ENCODE peak calls at places on chromosome 14, in seven cellular contexts. One of them, this sample, is unnamed.

GRCh38 chr14:96905825-96906224 is 108.6 kb downstream of the VRK1 start:
- DNase-seq in mammary epithelial cell: no peak
- DNase-seq in mucosa of descending colon: no peak
- DNase-seq in stomach: no peak
- DNase-seq in left lung: no peak
- DNase-seq in fibroblast of lung: no peak
- DNase-seq in neural crest cell: no peak
- DNase-seq in this sample: no peak

GRCh38 chr14:68762944-68763831 is 29.7 kb downstream of the ZFP36L1 start:
- DNase-seq in mucosa of descending colon: no peak
- DNase-seq in neural crest cell: no peak
- DNase-seq in left lung: no peak
- DNase-seq in mammary epithelial cell: peak
- DNase-seq in fibroblast of lung: peak
- DNase-seq in stomach: peak
- DNase-seq in this sample: peak

GRCh38 chr14:35385042-35385839 is 19.3 kb downstream of the NFKBIA start:
- DNase-seq in mucosa of descending colon: peak
- DNase-seq in mammary epithelial cell: peak
- DNase-seq in neural crest cell: no peak
- DNase-seq in stomach: peak
- DNase-seq in left lung: no peak
- DNase-seq in fibroblast of lung: peak
- DNase-seq in this sample: no peak

GRCh38 chr14:100275214-100275613 is 31.0 kb downstream of the SLC25A29 start:
- DNase-seq in left lung: no peak
- DNase-seq in neural crest cell: no peak
- DNase-seq in mucosa of descending colon: no peak
- DNase-seq in mammary epithelial cell: no peak
- DNase-seq in fibroblast of lung: no peak
- DNase-seq in stomach: no peak
- DNase-seq in this sample: no peak

GRCh38 chr14:28515571-28515970 is 251.0 kb upstream of the FOXG1 start:
- DNase-seq in stomach: no peak
- DNase-seq in neural crest cell: no peak
- DNase-seq in mucosa of descending colon: no peak
- DNase-seq in mammary epithelial cell: peak
- DNase-seq in fibroblast of lung: peak
- DNase-seq in left lung: no peak
- DNase-seq in this sample: no peak

GRCh38 chr14:95863295-95863694 is 13.3 kb upstream of the TUNAR start:
- DNase-seq in neural crest cell: no peak
- DNase-seq in fibroblast of lung: no peak
- DNase-seq in left lung: no peak
- DNase-seq in stomach: no peak
- DNase-seq in mucosa of descending colon: no peak
- DNase-seq in mammary epithelial cell: no peak
- DNase-seq in this sample: no peak

GRCh38 chr14:89013098-89013504 is 188.7 kb downstream of the TTC8 start:
- DNase-seq in stomach: peak
- DNase-seq in mucosa of descending colon: peak
- DNase-seq in fibroblast of lung: no peak
- DNase-seq in left lung: no peak
- DNase-seq in neural crest cell: no peak
- DNase-seq in mammary epithelial cell: no peak
- DNase-seq in this sample: no peak

GRCh38 chr14:52351561-52352491 is 37.7 kb downstream of the PTGER2 start:
- DNase-seq in left lung: no peak
- DNase-seq in fibroblast of lung: peak
- DNase-seq in stomach: no peak
- DNase-seq in mammary epithelial cell: peak
- DNase-seq in mucosa of descending colon: peak
- DNase-seq in neural crest cell: no peak
- DNase-seq in this sample: no peak

GRCh38 chr14:36748814-36749213 is 87.2 kb downstream of the PAX9 start:
- DNase-seq in mammary epithelial cell: no peak
- DNase-seq in mucosa of descending colon: no peak
- DNase-seq in stomach: no peak
- DNase-seq in left lung: no peak
- DNase-seq in fibroblast of lung: no peak
- DNase-seq in neural crest cell: no peak
- DNase-seq in this sample: no peak

GRCh38 chr14:20412876-20413784 is at the start of gene TEP1:
- DNase-seq in fibroblast of lung: peak
- DNase-seq in mammary epithelial cell: peak
- DNase-seq in left lung: peak
- DNase-seq in mucosa of descending colon: peak
- DNase-seq in neural crest cell: peak
- DNase-seq in stomach: peak
- DNase-seq in this sample: peak

GRCh38 chr14:83291716-83292115 is 1758.1 kb upstream of the SEL1L start:
- DNase-seq in stomach: no peak
- DNase-seq in neural crest cell: no peak
- DNase-seq in left lung: no peak
- DNase-seq in mucosa of descending colon: no peak
- DNase-seq in mammary epithelial cell: no peak
- DNase-seq in fibroblast of lung: no peak
- DNase-seq in this sample: no peak

GRCh38 chr14:44657688-44658388 is 150.8 kb upstream of the FSCB start:
- DNase-seq in left lung: no peak
- DNase-seq in mammary epithelial cell: peak
- DNase-seq in mucosa of descending colon: no peak
- DNase-seq in neural crest cell: no peak
- DNase-seq in stomach: no peak
- DNase-seq in fibroblast of lung: peak
- DNase-seq in this sample: no peak

GRCh38 chr14:52241102-52241793 is 26.2 kb upstream of the PTGDR start:
- DNase-seq in fibroblast of lung: peak
- DNase-seq in mammary epithelial cell: peak
- DNase-seq in neural crest cell: no peak
- DNase-seq in left lung: no peak
- DNase-seq in stomach: no peak
- DNase-seq in mucosa of descending colon: no peak
- DNase-seq in this sample: no peak

GRCh38 chr14:56294125-56294524 is 175.9 kb downstream of the PELI2 start:
- DNase-seq in left lung: no peak
- DNase-seq in stomach: no peak
- DNase-seq in mammary epithelial cell: no peak
- DNase-seq in neural crest cell: no peak
- DNase-seq in mucosa of descending colon: no peak
- DNase-seq in fibroblast of lung: no peak
- DNase-seq in this sample: no peak

GRCh38 chr14:49461529-49462401 is 124.4 kb downstream of the RPS29 start:
- DNase-seq in left lung: no peak
- DNase-seq in neural crest cell: peak
- DNase-seq in fibroblast of lung: peak
- DNase-seq in stomach: peak
- DNase-seq in mucosa of descending colon: no peak
- DNase-seq in mammary epithelial cell: peak
- DNase-seq in this sample: peak

GRCh38 chr14:37889087-37889486 is 293.7 kb downstream of the TTC6 start:
- DNase-seq in fibroblast of lung: no peak
- DNase-seq in mammary epithelial cell: no peak
- DNase-seq in left lung: no peak
- DNase-seq in neural crest cell: no peak
- DNase-seq in stomach: no peak
- DNase-seq in mucosa of descending colon: no peak
- DNase-seq in this sample: no peak

GRCh38 chr14:36271222-36271621 is 49.2 kb downstream of the MBIP start:
- DNase-seq in stomach: no peak
- DNase-seq in neural crest cell: no peak
- DNase-seq in fibroblast of lung: no peak
- DNase-seq in left lung: no peak
- DNase-seq in mucosa of descending colon: no peak
- DNase-seq in mammary epithelial cell: no peak
- DNase-seq in this sample: no peak

GRCh38 chr14:69156224-69156623 is 3.3 kb upstream of the DCAF5 start:
- DNase-seq in neural crest cell: no peak
- DNase-seq in mammary epithelial cell: no peak
- DNase-seq in fibroblast of lung: no peak
- DNase-seq in mucosa of descending colon: no peak
- DNase-seq in left lung: no peak
- DNase-seq in stomach: no peak
- DNase-seq in this sample: no peak

GRCh38 chr14:69592923-69593677 is 18.3 kb upstream of the SUSD6 start:
- DNase-seq in mammary epithelial cell: no peak
- DNase-seq in neural crest cell: no peak
- DNase-seq in fibroblast of lung: peak
- DNase-seq in left lung: no peak
- DNase-seq in stomach: no peak
- DNase-seq in mucosa of descending colon: no peak
- DNase-seq in this sample: no peak

GRCh38 chr14:93103392-93104080 is 12.2 kb downstream of the ITPK1 start:
- DNase-seq in fibroblast of lung: no peak
- DNase-seq in neural crest cell: no peak
- DNase-seq in mammary epithelial cell: peak
- DNase-seq in mucosa of descending colon: peak
- DNase-seq in left lung: peak
- DNase-seq in stomach: peak
- DNase-seq in this sample: no peak

GRCh38 chr14:20698018-20698329 is 9.4 kb downstream of the ANG start:
- DNase-seq in left lung: no peak
- DNase-seq in stomach: no peak
- DNase-seq in neural crest cell: no peak
- DNase-seq in mammary epithelial cell: no peak
- DNase-seq in fibroblast of lung: no peak
- DNase-seq in mucosa of descending colon: no peak
- DNase-seq in this sample: no peak

GRCh38 chr14:91281346-91281745 is 36.8 kb upstream of the GPR68 start:
- DNase-seq in fibroblast of lung: peak
- DNase-seq in mucosa of descending colon: no peak
- DNase-seq in neural crest cell: no peak
- DNase-seq in stomach: no peak
- DNase-seq in left lung: no peak
- DNase-seq in mammary epithelial cell: peak
- DNase-seq in this sample: no peak

GRCh38 chr14:32417956-32418552 is 89.0 kb downstream of the AKAP6 start:
- DNase-seq in fibroblast of lung: peak
- DNase-seq in neural crest cell: no peak
- DNase-seq in stomach: peak
- DNase-seq in mucosa of descending colon: no peak
- DNase-seq in left lung: no peak
- DNase-seq in mammary epithelial cell: peak
- DNase-seq in this sample: no peak

GRCh38 chr14:57066887-57067513 is 201.7 kb downstream of the EXOC5 start:
- DNase-seq in fibroblast of lung: peak
- DNase-seq in neural crest cell: peak
- DNase-seq in mammary epithelial cell: peak
- DNase-seq in left lung: peak
- DNase-seq in stomach: peak
- DNase-seq in mucosa of descending colon: no peak
- DNase-seq in this sample: peak

GRCh38 chr14:90495357-90496276 is 98.8 kb downstream of the CALM1 start:
- DNase-seq in fibroblast of lung: peak
- DNase-seq in mucosa of descending colon: no peak
- DNase-seq in stomach: peak
- DNase-seq in neural crest cell: peak
- DNase-seq in mammary epithelial cell: peak
- DNase-seq in left lung: no peak
- DNase-seq in this sample: peak

GRCh38 chr14:91866061-91866460 is 1.3 kb downstream of the TC2N start:
- DNase-seq in fibroblast of lung: peak
- DNase-seq in stomach: no peak
- DNase-seq in mucosa of descending colon: no peak
- DNase-seq in left lung: no peak
- DNase-seq in mammary epithelial cell: peak
- DNase-seq in neural crest cell: no peak
- DNase-seq in this sample: no peak

GRCh38 chr14:77799863-77800730 is at the start of gene ADCK1:
- DNase-seq in neural crest cell: peak
- DNase-seq in left lung: peak
- DNase-seq in stomach: peak
- DNase-seq in fibroblast of lung: peak
- DNase-seq in mammary epithelial cell: peak
- DNase-seq in mucosa of descending colon: peak
- DNase-seq in this sample: peak

DNA sequence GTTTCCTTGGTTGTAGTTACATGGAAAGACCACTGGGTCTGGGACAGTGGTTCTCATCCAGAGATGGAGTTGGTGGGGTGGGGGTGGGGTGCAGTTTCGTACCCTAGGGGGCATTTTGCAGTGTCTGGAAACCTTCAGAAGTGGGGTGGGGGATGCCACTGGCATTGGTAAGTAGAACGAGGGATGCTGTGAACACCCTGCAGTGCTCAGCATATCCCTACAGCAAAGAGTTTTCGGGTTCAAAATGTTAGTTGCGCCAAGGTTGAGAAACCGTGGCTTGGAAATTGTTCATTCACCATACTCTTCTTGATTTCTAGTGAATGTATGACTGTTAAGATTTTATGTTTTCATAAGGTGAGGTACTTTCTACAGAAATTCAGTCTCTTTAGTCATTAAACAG is 28.7 kb downstream of the TRAF3 start:
- DNase-seq in mucosa of descending colon: no peak
- DNase-seq in left lung: no peak
- DNase-seq in mammary epithelial cell: no peak
- DNase-seq in neural crest cell: no peak
- DNase-seq in stomach: no peak
- DNase-seq in fibroblast of lung: no peak
- DNase-seq in this sample: no peak
- TF ChIP-seq CTCF in mucosa of descending colon: no peak
- TF ChIP-seq CTCF in left lung: no peak
- TF ChIP-seq CTCF in mammary epithelial cell: no peak
- TF ChIP-seq CTCF in neural crest cell: no peak
- TF ChIP-seq CTCF in stomach: no peak
- TF ChIP-seq CTCF in fibroblast of lung: no peak
- TF ChIP-seq CTCF in this sample: no peak

GRCh38 chr14:62056789-62057188 is 294.6 kb downstream of the SNAPC1 start:
- DNase-seq in mucosa of descending colon: peak
- DNase-seq in fibroblast of lung: no peak
- DNase-seq in stomach: no peak
- DNase-seq in left lung: peak
- DNase-seq in neural crest cell: no peak
- DNase-seq in mammary epithelial cell: no peak
- DNase-seq in this sample: no peak
- TF ChIP-seq CTCF in mucosa of descending colon: no peak
- TF ChIP-seq CTCF in fibroblast of lung: no peak
- TF ChIP-seq CTCF in stomach: no peak
- TF ChIP-seq CTCF in left lung: no peak
- TF ChIP-seq CTCF in neural crest cell: no peak
- TF ChIP-seq CTCF in mammary epithelial cell: no peak
- TF ChIP-seq CTCF in this sample: no peak

GRCh38 chr14:58638231-58639205 is 756 bp downstream of the DACT1 start:
- DNase-seq in stomach: no peak
- DNase-seq in mammary epithelial cell: peak
- DNase-seq in mucosa of descending colon: peak
- DNase-seq in neural crest cell: peak
- DNase-seq in left lung: peak
- DNase-seq in fibroblast of lung: peak
- DNase-seq in this sample: peak
- TF ChIP-seq CTCF in stomach: no peak
- TF ChIP-seq CTCF in mammary epithelial cell: peak
- TF ChIP-seq CTCF in mucosa of descending colon: no peak
- TF ChIP-seq CTCF in neural crest cell: peak
- TF ChIP-seq CTCF in left lung: no peak
- TF ChIP-seq CTCF in fibroblast of lung: no peak
- TF ChIP-seq CTCF in this sample: no peak

DNA sequence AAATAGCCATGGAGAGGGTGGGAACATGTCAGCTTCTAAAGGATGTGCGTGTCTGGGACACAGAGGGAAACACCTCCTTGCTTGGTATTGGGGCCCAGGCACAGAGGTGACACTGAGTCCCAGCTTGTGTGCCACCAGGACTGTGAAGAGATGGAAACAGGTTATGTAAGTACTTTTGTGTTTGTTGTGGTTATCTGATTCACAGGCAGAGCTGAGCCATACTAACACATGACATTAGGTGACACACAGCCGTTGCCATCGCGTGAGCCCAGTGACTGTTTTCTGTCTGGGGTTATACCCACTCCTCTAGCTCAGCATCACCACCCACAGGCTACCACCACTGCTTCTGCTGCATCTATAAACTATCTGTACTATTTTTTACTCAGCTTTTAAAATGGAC is 12.1 kb upstream of the FLVCR2 start:
- DNase-seq in mammary epithelial cell: no peak
- DNase-seq in fibroblast of lung: no peak
- DNase-seq in stomach: no peak
- DNase-seq in mucosa of descending colon: no peak
- DNase-seq in neural crest cell: no peak
- DNase-seq in left lung: no peak
- DNase-seq in this sample: no peak
- TF ChIP-seq CTCF in mammary epithelial cell: no peak
- TF ChIP-seq CTCF in fibroblast of lung: no peak
- TF ChIP-seq CTCF in stomach: no peak
- TF ChIP-seq CTCF in mucosa of descending colon: no peak
- TF ChIP-seq CTCF in neural crest cell: no peak
- TF ChIP-seq CTCF in left lung: no peak
- TF ChIP-seq CTCF in this sample: no peak

This sample was measured in nephron progenitor cell.